ENCODE peak calls at places on chromosomes 4 and X, in seven cellular contexts. N, K, F, D, J, U and A are unnamed samples.

GRCh38 chr4:37546586-37546985 is 139.6 kb downstream of the RELL1 start:
- DNase-seq in N (no peak), K (no peak), F (no peak), D (no peak), J (no peak), U (no peak), A (no peak)

GRCh38 chr4:168562021-168562691 is 65.3 kb downstream of the PALLD start:
- DNase-seq in N (no peak), K (no peak), F (peak; percentile 70), D (peak; percentile 59), J (no peak), U (no peak), A (no peak)

GRCh38 chrX:103954259-103954658 is 8.2 kb upstream of the TMSB15B start:
- DNase-seq in N (no peak), K (no peak), F (no peak), D (no peak), J (no peak), U (no peak), A (no peak)

GRCh38 chr4:147056951-147057630 is 111.4 kb upstream of the TTC29 start:
- DNase-seq in N (no peak), K (no peak), F (peak; percentile 6), D (peak; percentile 54), J (no peak), U (peak; percentile 38), A (peak; percentile 12)

GRCh38 chrX:103878466-103879151 is 46.6 kb upstream of the RAB9B start:
- DNase-seq in N (peak; percentile 7), K (peak; percentile 35), F (peak; percentile 95), D (peak; percentile 75), J (peak; percentile 30), U (no peak), A (no peak)

GRCh38 chr4:68865178-68865638 is 49.4 kb downstream of the UGT2B10 start:
- DNase-seq in N (no peak), K (no peak), F (peak; percentile 80), D (no peak), J (no peak), U (no peak), A (no peak)

GRCh38 chr4:77618383-77619241 is 13.0 kb downstream of the CXCL13 start:
- DNase-seq in N (peak; percentile 92), K (peak; percentile 67), F (peak; percentile 83), D (peak; percentile 82), J (peak; percentile 91), U (peak; percentile 71), A (peak; percentile 70)

GRCh38 chr4:22616516-22616915 is 76.2 kb upstream of the GBA3 start:
- DNase-seq in N (no peak), K (no peak), F (no peak), D (no peak), J (no peak), U (no peak), A (no peak)

GRCh38 chrX:20388594-20388993 is 121.9 kb upstream of the RPS6KA3 start:
- DNase-seq in N (no peak), K (no peak), F (no peak), D (no peak), J (no peak), U (no peak), A (no peak)

GRCh38 chr4:25484243-25484721 is 107.2 kb downstream of the ANAPC4 start:
- DNase-seq in N (peak; percentile 16), K (no peak), F (no peak), D (no peak), J (no peak), U (no peak), A (no peak)

GRCh38 chrX:47501226-47502071 is 18.4 kb upstream of the ZNF41 start:
- DNase-seq in N (peak; percentile 13), K (no peak), F (peak; percentile 77), D (peak; percentile 77), J (no peak), U (peak; percentile 78), A (peak; percentile 21)

GRCh38 chrX:26558719-26559386 is 342.9 kb downstream of the MAGEB5 start:
- DNase-seq in N (no peak), K (no peak), F (no peak), D (no peak), J (no peak), U (no peak), A (no peak)

GRCh38 chr4:100690812-100691211 is 173.0 kb upstream of the EMCN start:
- DNase-seq in N (peak; percentile 24), K (no peak), F (no peak), D (no peak), J (no peak), U (no peak), A (no peak)

GRCh38 chr4:5711479-5712184 is 631 bp downstream of the EVC start:
- DNase-seq in N (peak; percentile 75), K (no peak), F (peak; percentile 25), D (peak; percentile 87), J (no peak), U (peak; percentile 54), A (no peak)
- H3K4me3 ChIP-seq in N (peak overlapping the region; percentile 77), K (no peak overlapping the region), F (peak overlapping the region; percentile 71), D (peak overlapping the region; percentile 71), J (peak overlapping the region; percentile 49), U (peak overlapping the region; percentile 84), A (no peak overlapping the region)

GRCh38 chrX:77200663-77201062 is 246.5 kb upstream of the FGF16 start:
- DNase-seq in N (no peak), K (no peak), F (no peak), D (no peak), J (no peak), U (no peak), A (no peak)
- TF ChIP-seq EZH2phosphoT487 in N (no peak), K (no peak), F (no peak), D (no peak), J (no peak), U (no peak), A (no peak)

GRCh38 chr4:87014284-87014782 is 79.5 kb downstream of the AFF1 start:
- DNase-seq in N (no peak), K (no peak), F (peak; percentile 14), D (peak; percentile 51), J (no peak), U (no peak), A (no peak)

GRCh38 chr4:87009095-87009648 is 74.4 kb downstream of the AFF1 start:
- DNase-seq in N (no peak), K (no peak), F (no peak), D (no peak), J (no peak), U (no peak), A (peak; percentile 37)

GRCh38 chr4:87012265-87012953 is 77.6 kb downstream of the AFF1 start:
- DNase-seq in N (no peak), K (no peak), F (no peak), D (no peak), J (peak; percentile 61), U (no peak), A (no peak)

GRCh38 chr4:87010192-87010591 is 75.4 kb downstream of the AFF1 start:
- DNase-seq in N (no peak), K (no peak), F (no peak), D (no peak), J (no peak), U (no peak), A (no peak)

GRCh38 chr4:87011340-87012034 is 76.7 kb downstream of the AFF1 start:
- DNase-seq in N (peak; percentile 75), K (peak; percentile 39), F (peak; percentile 79), D (peak; percentile 95), J (peak; percentile 84), U (no peak), A (no peak)
- H3K4me3 ChIP-seq in N (no peak overlapping the region), K (no peak overlapping the region), F (no peak overlapping the region), D (peak overlapping the region; percentile 51), J (no peak overlapping the region), U (no peak overlapping the region), A (no peak overlapping the region)

DNA sequence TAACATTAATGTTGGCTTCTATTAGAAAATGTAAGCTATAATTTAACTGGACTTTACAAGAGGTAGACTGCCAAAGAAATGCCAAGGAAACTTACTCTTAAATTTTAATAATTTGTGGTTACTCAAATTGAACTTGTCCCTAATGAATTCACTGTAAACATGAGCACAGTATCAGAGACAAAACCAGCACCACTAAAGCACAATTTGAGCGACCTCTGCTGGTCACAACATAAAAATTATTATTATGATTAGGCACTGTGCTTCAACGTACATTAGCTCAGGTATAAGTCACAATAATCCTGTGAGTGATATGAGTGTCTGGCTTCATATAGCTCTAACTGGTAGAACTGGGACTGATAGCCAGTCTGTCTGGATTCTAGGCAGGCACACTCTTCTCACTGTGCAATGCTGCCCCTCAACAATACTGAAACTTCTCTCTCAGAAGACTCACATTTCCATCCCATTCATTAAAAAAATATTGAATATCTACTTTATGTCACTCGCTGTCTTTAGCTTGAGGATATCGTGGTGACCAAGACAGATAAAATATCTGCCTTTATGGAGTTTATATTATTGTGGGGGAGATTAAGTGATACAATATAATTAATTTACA is 8.0 kb downstream of the NUDT6 start:
- DNase-seq in N (peak; percentile 43), K (no peak), F (peak; percentile 58), D (peak; percentile 67), J (peak; percentile 19), U (peak; percentile 74), A (peak; percentile 65)
- TF ChIP-seq EZH2phosphoT487 in N (no peak), K (no peak), F (no peak), D (no peak), J (no peak), U (no peak), A (no peak)

GRCh38 chr4:70946944-70947343 is 44.8 kb downstream of the MOB1B start:
- DNase-seq in N (no peak), K (no peak), F (no peak), D (peak; percentile 7), J (no peak), U (no peak), A (no peak)
- H3K4me3 ChIP-seq in N (no peak overlapping the region), K (no peak overlapping the region), F (no peak overlapping the region), D (no peak overlapping the region), J (no peak overlapping the region), U (no peak overlapping the region), A (no peak overlapping the region)

GRCh38 chrX:22699591-22700091 is 300.1 kb upstream of the DDX53 start:
- DNase-seq in N (no peak), K (no peak), F (peak; percentile 2), D (peak; percentile 87), J (no peak), U (no peak), A (no peak)
- TF ChIP-seq EZH2phosphoT487 in N (no peak), K (no peak), F (no peak), D (no peak), J (no peak), U (no peak), A (no peak)

DNA sequence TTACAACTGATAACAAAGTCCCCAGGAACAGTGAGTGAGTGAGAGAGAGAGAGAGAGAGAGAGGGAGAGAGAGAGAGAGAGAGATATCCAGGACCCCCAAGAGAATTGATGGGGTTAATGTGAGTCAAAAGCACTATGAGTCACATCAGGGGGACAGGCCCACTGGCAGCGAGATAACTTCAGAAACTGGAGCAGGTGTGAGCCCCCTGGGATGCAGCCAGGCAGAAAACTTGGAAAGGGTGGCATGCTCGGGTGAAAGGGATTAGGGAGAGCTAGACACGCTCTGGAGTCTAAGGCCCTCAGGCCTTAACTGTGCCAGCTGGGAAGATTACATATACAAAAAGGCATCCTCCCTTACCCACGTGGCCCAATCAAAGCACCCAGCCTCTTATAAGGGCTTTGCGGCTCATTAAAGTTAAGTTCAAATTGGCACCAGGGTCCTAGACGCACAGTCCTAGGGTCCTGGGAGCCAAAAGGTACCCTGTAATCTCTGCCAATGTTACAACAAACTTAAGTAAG is 843 bp downstream of the ACOT9 start:
- DNase-seq in N (peak; percentile 50), K (no peak), F (peak; percentile 64), D (peak; percentile 83), J (peak; percentile 71), U (peak; percentile 10), A (peak; percentile 37)
- H3K4me3 ChIP-seq in N (peak overlapping the region; percentile 71), K (peak overlapping the region; percentile 66), F (peak overlapping the region; percentile 96), D (peak overlapping the region; percentile 85), J (peak overlapping the region; percentile 37), U (peak overlapping the region; percentile 82), A (peak overlapping the region; percentile 90)